ENCODE peak calls at places on chromosomes 1 and 21, in six cellular contexts. F is ascending aorta, C is left ventricle myocardium inferior, Z is pancreas, T is GM23248, K is tibial nerve. V is an unnamed sample.

GRCh38 chr1:11653616-11654570 is at the start of gene FBXO2:
- DNase-seq in F (no peak), T (peak), C (peak), K (no peak), Z (no peak), V (peak)

GRCh38 chr1:55955237-55955636 is 624.1 kb downstream of the PLPP3 start:
- DNase-seq in K (no peak), C (no peak), T (peak), F (no peak), Z (no peak), V (no peak)

GRCh38 chr1:245091818-245092637 is 62.8 kb upstream of the KIF26B start:
- DNase-seq in F (no peak), Z (peak), T (peak), C (no peak), K (no peak), V (peak)

GRCh38 chr1:1140673-1141072 is 24.8 kb upstream of the C1orf159 start:
- DNase-seq in T (no peak), K (no peak), F (no peak), Z (no peak), C (no peak), V (no peak)

GRCh38 chr1:76463838-76464237 is 389.3 kb downstream of the ST6GALNAC3 start:
- DNase-seq in F (no peak), Z (no peak), T (no peak), K (no peak), C (no peak), V (no peak)

GRCh38 chr1:39268112-39268581 is 63.7 kb downstream of the MACF1 start:
- DNase-seq in C (no peak), F (peak), T (peak), K (peak), Z (no peak), V (no peak)

GRCh38 chr1:1898246-1898933 is 7.5 kb upstream of the GNB1 start:
- DNase-seq in F (no peak), K (no peak), C (no peak), Z (no peak), T (no peak), V (no peak)

GRCh38 chr1:53341521-53341895 is 13.6 kb upstream of the LRP8 start:
- DNase-seq in C (no peak), F (peak), K (no peak), T (no peak), Z (no peak), V (no peak)

GRCh38 chr1:33137800-33138199 is 44.0 kb downstream of the TRIM62 start:
- DNase-seq in F (no peak), K (no peak), Z (no peak), T (peak), C (peak), V (no peak)

GRCh38 chr1:204314209-204314892 is 45.4 kb downstream of the PLEKHA6 start:
- DNase-seq in K (no peak), F (no peak), Z (no peak), C (no peak), T (no peak), V (no peak)

GRCh38 chr1:8643542-8644536 is 173.6 kb downstream of the RERE start:
- DNase-seq in F (no peak), K (no peak), Z (peak), C (no peak), T (no peak), V (no peak)

GRCh38 chr1:11266268-11267074 is 4.1 kb upstream of the MTOR start:
- DNase-seq in T (no peak), F (no peak), Z (no peak), K (no peak), C (no peak), V (no peak)

GRCh38 chr1:21857142-21857839 is 45.2 kb downstream of the LDLRAD2 start:
- DNase-seq in Z (no peak), C (no peak), T (peak), F (no peak), K (no peak), V (no peak)

GRCh38 chr1:112674986-112675727 is 698 bp downstream of the MOV10 start:
- DNase-seq in T (peak), Z (peak), F (peak), C (peak), K (no peak), V (no peak)

GRCh38 chr1:2295526-2295925 is 67.4 kb downstream of the SKI start:
- DNase-seq in F (no peak), K (no peak), C (no peak), T (no peak), Z (no peak), V (no peak)

GRCh38 chr21:44517175-44517899 is 22.7 kb downstream of the KRTAP10-1 start:
- DNase-seq in F (no peak), C (no peak), Z (peak), K (no peak), T (peak), V (peak)

GRCh38 chr1:176880954-176881595 is 283.4 kb downstream of the ASTN1 start:
- DNase-seq in F (peak), Z (peak), K (peak), C (peak), T (peak), V (peak)

GRCh38 chr1:62407398-62408009 is 29.3 kb upstream of the USP1 start:
- DNase-seq in F (no peak), K (peak), C (no peak), T (peak), Z (peak), V (no peak)

GRCh38 chr1:54246097-54246721 is 46.2 kb downstream of the MRPL37 start:
- DNase-seq in T (no peak), C (no peak), F (no peak), K (no peak), Z (no peak), V (no peak)

GRCh38 chr1:59638172-59638800 is 176.5 kb upstream of the HOOK1 start:
- DNase-seq in Z (peak), T (peak), K (peak), F (no peak), C (no peak), V (no peak)

GRCh38 chr21:14523234-14523633 is 22.9 kb downstream of the SAMSN1 start:
- DNase-seq in K (no peak), Z (no peak), T (no peak), F (no peak), C (no peak), V (no peak)

GRCh38 chr1:109523706-109524105 is 14.2 kb upstream of the AMIGO1 start:
- DNase-seq in C (no peak), K (no peak), Z (no peak), F (no peak), T (no peak), V (no peak)

GRCh38 chr1:37319284-37319683 is 155.1 kb upstream of the ZC3H12A start:
- DNase-seq in T (no peak), Z (no peak), K (no peak), F (no peak), C (no peak), V (no peak)

GRCh38 chr1:37323486-37324377 is 150.6 kb upstream of the ZC3H12A start:
- DNase-seq in T (no peak), K (no peak), Z (peak), F (no peak), C (no peak), V (no peak)

GRCh38 chr1:37318490-37318889 is 155.9 kb upstream of the ZC3H12A start:
- DNase-seq in K (no peak), F (no peak), Z (no peak), T (no peak), C (no peak), V (no peak)

GRCh38 chr1:37315236-37315870 is 159.0 kb upstream of the ZC3H12A start:
- DNase-seq in K (no peak), Z (no peak), F (no peak), T (no peak), C (no peak), V (no peak)

GRCh38 chr1:37317870-37318431 is 156.4 kb upstream of the ZC3H12A start:
- DNase-seq in C (no peak), T (no peak), F (no peak), K (no peak), Z (no peak), V (no peak)
- H3K4me3 ChIP-seq in C (no peak), T (no peak), F (no peak), K (no peak), Z (no peak), V (no peak)

DNA sequence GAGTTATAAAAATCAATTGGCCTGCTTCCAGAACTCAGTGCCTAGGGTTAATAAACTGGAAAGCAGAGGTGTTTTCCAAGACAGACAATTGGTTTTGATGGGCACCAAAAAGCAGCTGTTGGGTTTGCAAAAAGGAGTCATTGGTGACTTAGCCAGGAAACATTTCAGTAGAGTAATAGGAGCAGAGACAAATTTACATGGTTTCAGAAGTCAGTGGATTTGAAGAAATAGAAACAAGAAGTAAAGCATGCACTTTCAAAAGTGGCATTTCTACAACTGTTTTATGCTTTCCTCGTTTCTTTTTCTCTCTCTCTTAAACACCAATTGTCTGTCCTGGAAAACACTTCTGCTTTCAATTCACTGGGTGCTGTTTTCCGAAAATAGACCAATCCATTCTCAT is 87.8 kb downstream of the GLUL start:
- DNase-seq in F (no peak), Z (no peak), K (no peak), C (no peak), T (no peak), V (no peak)
- H3K4me3 ChIP-seq in F (no peak), Z (no peak), K (no peak), C (no peak), T (no peak), V (no peak)

GRCh38 chr1:160553778-160554177 is 25.5 kb downstream of the CD84 start:
- DNase-seq in K (no peak), C (no peak), Z (no peak), F (no peak), T (no peak), V (no peak)

GRCh38 chr1:160560045-160560724 is 19.1 kb downstream of the CD84 start:
- DNase-seq in T (no peak), C (no peak), Z (no peak), F (no peak), K (no peak), V (no peak)

DNA sequence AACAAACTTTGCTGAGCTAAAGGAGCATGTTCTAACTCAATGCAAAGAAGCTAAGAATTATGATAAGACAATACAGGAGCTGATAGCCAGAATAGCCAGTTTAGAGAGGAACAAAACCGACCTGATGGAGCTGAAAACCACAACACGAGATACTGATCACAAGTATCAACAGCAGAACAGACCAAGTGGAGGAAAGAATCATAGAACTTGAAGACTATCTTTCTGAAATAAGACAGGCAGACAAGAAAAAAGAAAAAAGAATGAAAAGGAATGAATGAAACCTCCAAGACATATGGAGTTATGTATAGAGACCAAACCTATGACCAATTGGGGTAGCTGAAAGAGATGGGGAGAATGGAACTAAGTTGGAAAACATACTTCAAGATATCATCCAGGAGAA is 20.6 kb downstream of the CD84 start:
- DNase-seq in Z (no peak), K (no peak), C (no peak), T (no peak), F (no peak), V (no peak)
- H3K4me3 ChIP-seq in Z (no peak), K (no peak), C (no peak), T (no peak), F (no peak), V (no peak)

GRCh38 chr1:153541641-153542569 is 1.2 kb upstream of the S100A5 start:
- DNase-seq in Z (no peak), C (no peak), K (no peak), T (no peak), F (no peak), V (no peak)
- H3K4me3 ChIP-seq in Z (no peak), C (no peak), K (no peak), T (no peak), F (no peak), V (no peak)

GRCh38 chr1:86378813-86379212 is 17.3 kb downstream of the ODF2L start:
- DNase-seq in F (no peak), C (no peak), K (no peak), Z (no peak), T (no peak), V (no peak)

GRCh38 chr1:86375688-86376087 is 20.4 kb downstream of the ODF2L start:
- DNase-seq in F (no peak), T (peak), C (no peak), Z (no peak), K (no peak), V (no peak)

GRCh38 chr1:86381223-86381622 is 14.9 kb downstream of the ODF2L start:
- DNase-seq in T (no peak), Z (no peak), C (no peak), K (no peak), F (no peak), V (no peak)

GRCh38 chr1:86380257-86380861 is 15.8 kb downstream of the ODF2L start:
- DNase-seq in F (no peak), Z (no peak), C (no peak), T (peak), K (no peak), V (no peak)

DNA sequence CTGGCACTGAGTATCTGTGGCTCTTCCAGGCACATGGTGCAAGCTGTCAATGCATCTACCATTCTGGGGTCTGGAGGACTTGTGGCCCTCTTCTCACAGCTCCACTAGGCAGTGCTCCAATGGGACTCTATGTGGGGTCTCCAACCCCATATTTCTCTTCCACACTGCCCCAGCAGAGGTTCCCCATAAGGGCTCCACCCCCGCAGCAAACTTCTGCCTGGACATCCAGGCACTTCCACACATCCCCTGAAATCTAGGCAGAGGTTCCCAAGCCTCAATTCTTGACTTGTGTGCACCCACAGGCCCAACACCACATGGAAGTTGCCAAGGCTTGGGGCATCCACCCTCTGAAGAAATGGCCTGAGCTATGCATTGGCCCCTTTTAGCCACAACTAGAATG is 18.8 kb downstream of the ODF2L start:
- DNase-seq in K (no peak), T (no peak), F (no peak), C (no peak), Z (no peak), V (no peak)
- H3K4me3 ChIP-seq in K (no peak), T (no peak), F (no peak), C (no peak), Z (no peak), V (no peak)

V was measured in lower lobe of right lung.